ENCODE peak calls at places on chromosomes 3 and 15, in eight cellular contexts. P is neural crest cell, E is HCT116, V is cardiac fibroblast, O is lower leg skin, T is adrenal gland, X is cardiac muscle cell, N is Calu3. K is an unnamed sample.

GRCh38 chr15:39299506-39300267 is 281.2 kb upstream of the THBS1 start:
- DNase-seq in P (no peak), E (no peak), V (no peak), O (no peak), T (no peak), X (no peak), N (no peak), K (no peak)

GRCh38 chr3:33187368-33187634 is 31.3 kb downstream of the SUSD5 start:
- DNase-seq in P (no peak), E (no peak), V (no peak), O (no peak), T (no peak), X (no peak), N (no peak), K (no peak)

GRCh38 chr3:113051827-113052226 is 61.0 kb downstream of the GTPBP8 start:
- DNase-seq in P (no peak), E (no peak), V (peak; percentile 21), O (no peak), T (no peak), X (no peak), N (no peak), K (no peak)

GRCh38 chr3:48502728-48503168 is 1.2 kb downstream of the SHISA5 start:
- DNase-seq in P (no peak), E (no peak), V (no peak), O (peak; percentile 92), T (peak; percentile 47), X (no peak), N (no peak), K (peak; percentile 73)

GRCh38 chr3:138412821-138413531 is 21.4 kb upstream of the ESYT3 start:
- DNase-seq in P (no peak), E (no peak), V (peak; percentile 8), O (peak; percentile 52), T (peak; percentile 91), X (no peak), N (no peak), K (no peak)

GRCh38 chr3:139302084-139302800 is 41.6 kb upstream of the MRPS22 start:
- DNase-seq in P (no peak), E (peak; percentile 89), V (peak; percentile 98), O (peak; percentile 91), T (peak; percentile 79), X (no peak), N (peak; percentile 89), K (peak; percentile 37)

GRCh38 chr15:80462111-80462510 is 57.9 kb downstream of the ARNT2 start:
- DNase-seq in P (no peak), E (no peak), V (no peak), O (no peak), T (no peak), X (no peak), N (no peak), K (no peak)

GRCh38 chr15:89494941-89495637 is 1.3 kb downstream of the RHCG start:
- DNase-seq in P (peak; percentile 44), E (no peak), V (no peak), O (peak; percentile 73), T (no peak), X (no peak), N (peak; percentile 40), K (no peak)

GRCh38 chr3:186318135-186318534 is 43.9 kb downstream of the DGKG start:
- DNase-seq in P (no peak), E (no peak), V (peak; percentile 12), O (no peak), T (no peak), X (no peak), N (no peak), K (no peak)

GRCh38 chr15:36596915-36597314 is 17.5 kb downstream of the CDIN1 start:
- DNase-seq in P (no peak), E (no peak), V (no peak), O (no peak), T (no peak), X (no peak), N (no peak), K (no peak)

GRCh38 chr3:186471781-186472180 is 72.4 kb downstream of the CRYGS start:
- DNase-seq in P (no peak), E (no peak), V (no peak), O (peak; percentile 54), T (no peak), X (no peak), N (no peak), K (no peak)

GRCh38 chr3:8737823-8738222 is 4.2 kb downstream of the CAV3 start:
- DNase-seq in P (no peak), E (no peak), V (no peak), O (no peak), T (no peak), X (no peak), N (no peak), K (no peak)

GRCh38 chr3:29415824-29416223 is 135.0 kb downstream of the RBMS3 start:
- DNase-seq in P (no peak), E (no peak), V (no peak), O (no peak), T (no peak), X (no peak), N (no peak), K (no peak)

GRCh38 chr15:94744080-94744793 is 512.9 kb downstream of the MCTP2 start:
- DNase-seq in P (no peak), E (no peak), V (no peak), O (no peak), T (no peak), X (no peak), N (no peak), K (no peak)

GRCh38 chr3:3560566-3561336 is 238.5 kb upstream of the LRRN1 start:
- DNase-seq in P (no peak), E (no peak), V (no peak), O (no peak), T (no peak), X (no peak), N (no peak), K (no peak)

GRCh38 chr3:71962561-71963240 is 177.8 kb upstream of the PROK2 start:
- DNase-seq in P (no peak), E (no peak), V (no peak), O (no peak), T (no peak), X (no peak), N (no peak), K (no peak)

GRCh38 chr3:45635475-45636256 is 41.1 kb downstream of the LIMD1 start:
- DNase-seq in P (no peak), E (no peak), V (peak; percentile 91), O (no peak), T (no peak), X (no peak), N (peak; percentile 23), K (no peak)

GRCh38 chr3:188834349-188834748 is 337.4 kb upstream of the TPRG1 start:
- DNase-seq in P (no peak), E (peak; percentile 4), V (no peak), O (no peak), T (no peak), X (no peak), N (no peak), K (no peak)

GRCh38 chr15:55937040-55937439 is 56.4 kb downstream of the NEDD4 start:
- DNase-seq in P (no peak), E (no peak), V (peak; percentile 79), O (no peak), T (peak; percentile 16), X (no peak), N (no peak), K (no peak)

GRCh38 chr3:127366383-127366782 is 78.5 kb upstream of the PRR20G start:
- DNase-seq in P (no peak), E (no peak), V (peak; percentile 4), O (no peak), T (no peak), X (peak; percentile 25), N (no peak), K (no peak)

GRCh38 chr3:99313481-99313880 is 324.9 kb upstream of the COL8A1 start:
- DNase-seq in P (no peak), E (no peak), V (peak; percentile 39), O (no peak), T (no peak), X (no peak), N (no peak), K (no peak)

GRCh38 chr3:118942651-118943050 is 92.0 kb downstream of the IGSF11 start:
- DNase-seq in P (no peak), E (no peak), V (no peak), O (no peak), T (no peak), X (no peak), N (no peak), K (no peak)

GRCh38 chr15:80878242-80878866 is 99.2 kb downstream of the CEMIP start:
- DNase-seq in P (no peak), E (no peak), V (no peak), O (no peak), T (no peak), X (no peak), N (no peak), K (no peak)

GRCh38 chr15:65008989-65009388 is 19.3 kb upstream of the SPG21 start:
- DNase-seq in P (no peak), E (no peak), V (peak; percentile 29), O (no peak), T (no peak), X (no peak), N (no peak), K (no peak)
- TF ChIP-seq CTCF in P (no peak), E (no peak), V (no peak), O (no peak), T (no peak), X (peak; percentile 14), N (no peak), K (no peak)

GRCh38 chr3:193708270-193708669 is 115.3 kb downstream of the OPA1 start:
- DNase-seq in P (no peak), E (no peak), V (no peak), O (no peak), T (no peak), X (peak; percentile 11), N (no peak), K (no peak)
- TF ChIP-seq CTCF in P (no peak), E (no peak), V (no peak), O (no peak), T (no peak), X (no peak), N (no peak), K (no peak)

GRCh38 chr3:141876381-141876890 is at the start of gene ATP1B3:
- DNase-seq in P (peak; percentile 73), E (peak; percentile 28), V (peak; percentile 89), O (peak; percentile 96), T (peak; percentile 85), X (peak; percentile 91), N (peak; percentile 96), K (peak; percentile 86)

GRCh38 chr3:141875893-141876380 is 506 bp upstream of the ATP1B3 start:
- DNase-seq in P (peak; percentile 50), E (peak; percentile 40), V (peak; percentile 75), O (peak; percentile 94), T (peak; percentile 74), X (peak; percentile 74), N (no peak), K (peak; percentile 77)

GRCh38 chr3:141878326-141878725 is 1.9 kb downstream of the ATP1B3 start:
- DNase-seq in P (no peak), E (no peak), V (no peak), O (no peak), T (no peak), X (no peak), N (no peak), K (no peak)

GRCh38 chr3:141877911-141878310 is 1.5 kb downstream of the ATP1B3 start:
- DNase-seq in P (no peak), E (no peak), V (peak; percentile 54), O (no peak), T (no peak), X (no peak), N (no peak), K (no peak)

GRCh38 chr3:141876891-141877561 is 583 bp downstream of the ATP1B3 start:
- DNase-seq in P (peak; percentile 37), E (no peak), V (peak; percentile 52), O (peak; percentile 95), T (peak; percentile 73), X (peak; percentile 64), N (peak; percentile 57), K (peak; percentile 53)
- TF ChIP-seq CTCF in P (no peak), E (no peak), V (no peak), O (no peak), T (no peak), X (no peak), N (no peak), K (no peak)

GRCh38 chr15:64767203-64767602 is 8.2 kb downstream of the RBPMS2 start:
- DNase-seq in P (no peak), E (no peak), V (no peak), O (no peak), T (no peak), X (no peak), N (no peak), K (no peak)
- TF ChIP-seq CTCF in P (no peak), E (no peak), V (no peak), O (no peak), T (no peak), X (no peak), N (no peak), K (no peak)